ENCODE peak calls at places on chromosomes 1 and 21, in seven cellular contexts. P is BE2C, A is left ventricle myocardium inferior, T is transverse colon, O is BJ, J is GM06990, L is AG10803. B is an unnamed sample.

GRCh38 chr1:22319608-22320007 is 132.0 kb upstream of the ZBTB40 start:
- DNase-seq in P (no peak), A (no peak), T (no peak), O (no peak), J (no peak), L (no peak), B (no peak)

GRCh38 chr1:37323486-37324377 is 150.6 kb upstream of the ZC3H12A start:
- DNase-seq in P (peak; percentile 20), A (no peak), T (no peak), O (no peak), J (no peak), L (no peak), B (no peak)

GRCh38 chr1:42165511-42166210 is 1.1 kb upstream of the GUCA2A start:
- DNase-seq in P (peak; percentile 77), A (peak; percentile 69), T (peak; percentile 94), O (no peak), J (no peak), L (no peak), B (peak; percentile 96)

GRCh38 chr1:3367376-3367775 is 87.1 kb upstream of the ARHGEF16 start:
- DNase-seq in P (no peak), A (no peak), T (no peak), O (no peak), J (no peak), L (no peak), B (no peak)

GRCh38 chr1:174358786-174359453 is 88.8 kb upstream of the GPR52 start:
- DNase-seq in P (peak; percentile 49), A (no peak), T (peak; percentile 35), O (no peak), J (no peak), L (no peak), B (no peak)

GRCh38 chr1:178739285-178740045 is 14.4 kb downstream of the RALGPS2 start:
- DNase-seq in P (no peak), A (no peak), T (no peak), O (peak; percentile 20), J (no peak), L (peak; percentile 53), B (no peak)

GRCh38 chr1:156896490-156897033 is 3.0 kb downstream of the PEAR1 start:
- DNase-seq in P (no peak), A (no peak), T (no peak), O (peak; percentile 70), J (no peak), L (peak; percentile 94), B (no peak)

GRCh38 chr1:145879775-145880174 is 5.9 kb downstream of the ANKRD35 start:
- DNase-seq in P (no peak), A (no peak), T (no peak), O (no peak), J (no peak), L (no peak), B (no peak)

GRCh38 chr1:230169454-230170152 is 102.6 kb downstream of the GALNT2 start:
- DNase-seq in P (no peak), A (no peak), T (no peak), O (no peak), J (no peak), L (no peak), B (no peak)
- H3K4me3 ChIP-seq in P (no peak overlapping the region), A (peak overlapping the region; percentile 24), T (no peak overlapping the region), O (no peak overlapping the region), J (no peak overlapping the region), L (no peak overlapping the region), B (no peak overlapping the region)

DNA sequence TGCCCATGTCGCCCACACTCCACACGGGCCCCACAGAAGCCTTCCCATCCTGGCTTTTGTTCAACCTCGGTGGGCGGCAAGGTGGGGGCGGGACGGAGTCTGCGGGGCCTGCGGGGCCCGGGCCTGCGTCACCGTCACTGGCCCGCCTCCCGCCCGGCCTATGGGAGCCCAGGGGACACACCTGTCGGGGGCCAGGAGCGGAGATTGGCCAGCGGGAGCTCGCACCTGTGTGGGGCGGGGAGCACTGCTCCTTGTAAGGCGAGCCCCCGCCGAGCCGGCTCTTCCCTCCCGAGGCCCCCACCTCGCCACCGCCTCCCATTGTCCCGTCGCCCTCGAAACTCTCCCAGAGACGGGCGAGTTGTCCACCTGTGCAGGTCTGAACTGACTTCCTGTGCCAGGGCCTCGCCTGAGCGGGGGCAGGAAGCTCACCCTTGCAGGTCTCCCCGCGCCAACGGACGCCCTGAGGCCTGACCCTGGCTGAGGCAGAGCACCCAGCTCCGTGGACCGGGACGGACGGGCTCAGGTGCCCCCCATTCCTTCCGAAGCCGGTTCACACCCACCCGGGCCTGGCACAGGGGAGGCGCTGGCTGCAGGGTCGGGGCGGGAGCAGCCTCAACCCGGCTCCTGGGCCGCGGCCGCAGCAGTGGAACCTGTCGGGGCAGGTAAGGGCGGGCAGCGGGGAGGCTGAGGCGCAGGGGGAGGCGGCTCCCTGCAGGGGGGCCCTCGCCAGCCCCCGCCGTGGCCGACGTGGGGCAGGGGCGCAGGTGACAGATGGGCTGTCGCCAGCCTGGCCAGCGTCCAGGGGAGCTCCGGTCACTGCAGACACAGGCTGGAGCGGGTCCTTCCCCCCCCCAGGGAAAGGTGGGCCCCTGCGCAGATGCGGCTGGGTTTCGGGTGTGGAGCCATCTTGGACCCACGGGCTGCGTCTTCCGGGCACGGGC is 10.8 kb upstream of the TTLL10 start:
- DNase-seq in P (no peak), A (no peak), T (peak; percentile 92), O (no peak), J (no peak), L (no peak), B (peak; percentile 80)
- H3K4me3 ChIP-seq in P (no peak overlapping the region), A (no peak overlapping the region), T (peak overlapping the region; percentile 32), O (no peak overlapping the region), J (no peak overlapping the region), L (no peak overlapping the region), B (peak overlapping the region; percentile 43)

DNA sequence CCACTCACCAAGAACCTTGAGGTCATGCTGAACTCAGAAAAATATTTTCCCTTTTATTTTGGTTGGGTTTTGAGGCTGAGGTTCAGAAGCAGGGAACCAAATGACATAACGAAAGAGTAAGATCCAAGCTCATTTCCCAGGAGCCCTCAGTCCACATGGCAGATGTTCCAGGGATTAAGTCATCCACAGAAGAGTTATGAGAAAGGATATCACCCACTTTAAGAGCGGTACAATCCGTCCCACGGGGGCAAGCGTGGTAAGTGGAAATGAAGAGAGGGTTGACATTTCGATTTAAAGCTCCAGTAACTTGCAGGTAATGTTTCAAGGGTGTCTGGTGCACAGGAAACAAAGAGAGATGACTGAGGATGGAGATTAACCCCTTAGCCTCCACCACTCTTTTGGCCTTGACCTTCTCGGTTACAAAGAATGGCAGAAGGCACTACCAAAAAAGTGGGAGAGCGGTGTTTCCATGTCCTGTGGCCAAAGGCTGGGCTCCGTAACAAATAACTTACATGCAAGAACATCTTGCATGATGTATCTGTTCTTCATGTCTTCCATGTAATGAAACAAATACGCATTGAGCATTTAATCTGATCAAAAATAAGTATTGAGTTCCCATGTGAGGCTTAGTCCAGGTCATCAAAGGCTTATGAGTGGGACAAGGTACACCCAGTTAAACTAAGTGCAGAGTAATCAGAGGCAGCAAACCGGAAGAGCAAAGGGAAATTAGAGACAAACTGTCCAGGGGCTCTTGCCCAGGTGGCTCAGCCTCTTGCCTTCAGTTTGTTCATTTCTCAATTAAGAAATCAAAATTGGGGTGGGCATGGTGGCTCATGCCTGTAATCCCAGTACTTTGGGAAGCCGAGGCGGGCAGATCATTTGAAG is 241.4 kb downstream of the TOMM20 start:
- DNase-seq in P (no peak), A (peak; percentile 74), T (no peak), O (peak; percentile 32), J (no peak), L (peak; percentile 72), B (no peak)
- H3K4me3 ChIP-seq in P (no peak overlapping the region), A (peak overlapping the region; percentile 24), T (no peak overlapping the region), O (no peak overlapping the region), J (no peak overlapping the region), L (no peak overlapping the region), B (no peak overlapping the region)

DNA sequence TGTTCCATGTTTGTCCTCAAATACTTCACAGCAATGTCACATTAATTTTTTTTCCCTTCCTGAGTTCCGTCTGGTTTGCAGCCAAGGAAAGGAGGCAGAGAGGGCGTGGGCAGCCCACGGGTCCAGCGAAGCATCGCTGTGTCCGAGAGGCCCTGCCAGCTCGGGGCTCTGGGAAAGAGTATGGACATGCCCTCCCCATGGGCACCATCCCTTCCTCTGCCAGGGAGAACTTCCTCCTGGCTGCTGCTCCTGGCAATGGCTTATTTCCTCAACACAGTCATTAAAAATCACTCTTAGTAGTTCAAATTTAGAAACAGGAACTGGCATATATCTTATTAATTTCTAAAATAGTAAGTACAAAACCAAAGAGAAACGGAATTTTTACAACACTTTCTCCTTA is 115.5 kb downstream of the RIPK4 start:
- DNase-seq in P (no peak), A (no peak), T (no peak), O (no peak), J (no peak), L (no peak), B (peak; percentile 40)
- H3K4me3 ChIP-seq in P (no peak overlapping the region), A (no peak overlapping the region), T (no peak overlapping the region), O (no peak overlapping the region), J (no peak overlapping the region), L (no peak overlapping the region), B (no peak overlapping the region)

DNA sequence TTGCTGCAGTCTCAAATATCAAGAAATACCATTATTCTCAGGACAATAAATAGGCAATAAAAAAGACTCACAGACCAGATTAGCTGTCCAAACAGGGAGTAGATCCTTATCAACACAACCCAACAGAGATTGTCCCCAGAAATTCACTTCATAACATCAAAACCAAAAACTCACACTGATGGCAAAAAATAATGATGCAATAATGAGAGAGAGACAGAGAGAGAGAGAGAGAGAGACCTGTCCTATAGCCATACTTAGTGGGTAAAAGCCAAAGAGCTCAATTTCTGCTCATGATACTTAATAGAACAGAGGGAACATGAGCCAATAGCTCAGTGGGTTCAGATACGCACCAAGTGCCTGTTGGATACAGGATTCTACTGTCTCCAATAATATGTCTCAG is 244.5 kb downstream of the FAM72C start:
- DNase-seq in P (no peak), A (no peak), T (no peak), O (no peak), J (no peak), L (no peak), B (no peak)
- H3K4me3 ChIP-seq in P (no peak overlapping the region), A (no peak overlapping the region), T (no peak overlapping the region), O (no peak overlapping the region), J (no peak overlapping the region), L (no peak overlapping the region), B (no peak overlapping the region)

DNA sequence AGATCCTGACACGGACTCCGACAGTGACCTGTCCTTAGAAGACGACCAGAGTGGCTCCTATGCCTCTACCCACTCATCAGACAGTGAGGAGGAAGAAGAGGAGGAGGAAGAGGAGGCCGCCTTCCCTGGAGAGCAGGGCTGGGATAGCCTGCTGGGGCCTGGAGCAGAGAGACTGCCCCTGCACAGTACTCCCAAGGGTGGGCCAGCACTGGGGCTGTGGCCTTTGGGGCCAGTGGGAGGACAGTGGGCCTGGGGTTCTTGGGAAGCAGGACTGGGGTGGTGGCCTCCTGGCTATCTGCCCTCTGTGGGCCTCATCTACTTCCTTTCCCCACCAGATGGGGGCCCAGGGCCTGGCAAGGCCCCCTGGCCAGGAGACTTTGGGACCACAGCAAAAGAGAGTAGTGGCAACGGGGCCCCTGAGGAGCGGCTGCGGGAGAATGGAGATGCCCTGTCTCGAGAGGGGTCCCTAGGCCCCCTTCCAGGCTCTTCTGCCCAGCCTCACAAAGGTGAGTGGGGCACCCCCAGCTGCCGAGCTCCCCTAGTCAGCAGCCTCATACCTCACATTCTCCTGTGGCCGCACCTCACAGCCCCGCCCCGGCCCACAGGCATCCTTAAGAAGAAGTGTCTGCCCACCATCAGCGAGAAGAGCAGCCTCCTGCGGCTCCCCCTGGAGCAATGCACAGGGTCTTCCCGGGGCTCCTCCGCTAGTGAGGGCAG is 10.0 kb downstream of the PSRC1 start:
- DNase-seq in P (peak; percentile 12), A (peak; percentile 12), T (peak; percentile 4), O (no peak), J (no peak), L (no peak), B (no peak)
- H3K4me3 ChIP-seq in P (no peak overlapping the region), A (no peak overlapping the region), T (no peak overlapping the region), O (no peak overlapping the region), J (no peak overlapping the region), L (no peak overlapping the region), B (no peak overlapping the region)